ENCODE peak calls at places on chromosomes 5 and 9, in ten cellular contexts. One of them, this sample, is unnamed.

GRCh38 chr9:134322781-134323241 is 3.4 kb upstream of the RXRA start:
- DNase-seq in fibroblast of mammary gland: no peak
- DNase-seq in GM23338: no peak
- DNase-seq in ovary: peak
- DNase-seq in astrocyte of the spinal cord: no peak
- DNase-seq in adrenal gland: peak
- DNase-seq in lower leg skin: no peak
- DNase-seq in sigmoid colon: peak
- DNase-seq in breast epithelium: no peak
- DNase-seq in heart left ventricle: peak
- DNase-seq in this sample: no peak

GRCh38 chr5:19175776-19176570 is 812.0 kb downstream of the CDH18 start:
- DNase-seq in sigmoid colon: no peak
- DNase-seq in ovary: no peak
- DNase-seq in adrenal gland: no peak
- DNase-seq in breast epithelium: no peak
- DNase-seq in heart left ventricle: no peak
- DNase-seq in astrocyte of the spinal cord: no peak
- DNase-seq in lower leg skin: no peak
- DNase-seq in fibroblast of mammary gland: no peak
- DNase-seq in GM23338: no peak
- DNase-seq in this sample: no peak

GRCh38 chr5:154567155-154567554 is 89.1 kb upstream of the HAND1 start:
- DNase-seq in lower leg skin: no peak
- DNase-seq in adrenal gland: no peak
- DNase-seq in ovary: no peak
- DNase-seq in breast epithelium: no peak
- DNase-seq in heart left ventricle: no peak
- DNase-seq in sigmoid colon: no peak
- DNase-seq in fibroblast of mammary gland: no peak
- DNase-seq in GM23338: no peak
- DNase-seq in astrocyte of the spinal cord: no peak
- DNase-seq in this sample: no peak

GRCh38 chr5:84381501-84382362 is 2.9 kb downstream of the EDIL3 start:
- DNase-seq in sigmoid colon: no peak
- DNase-seq in heart left ventricle: no peak
- DNase-seq in ovary: no peak
- DNase-seq in fibroblast of mammary gland: no peak
- DNase-seq in GM23338: no peak
- DNase-seq in lower leg skin: peak
- DNase-seq in breast epithelium: no peak
- DNase-seq in adrenal gland: peak
- DNase-seq in astrocyte of the spinal cord: peak
- DNase-seq in this sample: no peak

GRCh38 chr5:132381614-132382013 is 12.1 kb downstream of the SLC22A5 start:
- DNase-seq in GM23338: no peak
- DNase-seq in lower leg skin: no peak
- DNase-seq in adrenal gland: no peak
- DNase-seq in fibroblast of mammary gland: no peak
- DNase-seq in breast epithelium: no peak
- DNase-seq in ovary: no peak
- DNase-seq in heart left ventricle: no peak
- DNase-seq in astrocyte of the spinal cord: no peak
- DNase-seq in sigmoid colon: no peak
- DNase-seq in this sample: no peak

GRCh38 chr5:153513171-153513570 is 22.7 kb downstream of the GRIA1 start:
- DNase-seq in lower leg skin: no peak
- DNase-seq in astrocyte of the spinal cord: no peak
- DNase-seq in fibroblast of mammary gland: peak
- DNase-seq in sigmoid colon: no peak
- DNase-seq in GM23338: no peak
- DNase-seq in breast epithelium: no peak
- DNase-seq in adrenal gland: no peak
- DNase-seq in ovary: no peak
- DNase-seq in heart left ventricle: no peak
- DNase-seq in this sample: peak

GRCh38 chr5:103808464-103809106 is 246.0 kb upstream of the NUDT12 start:
- DNase-seq in ovary: no peak
- DNase-seq in sigmoid colon: no peak
- DNase-seq in GM23338: peak
- DNase-seq in heart left ventricle: no peak
- DNase-seq in adrenal gland: peak
- DNase-seq in lower leg skin: no peak
- DNase-seq in breast epithelium: no peak
- DNase-seq in fibroblast of mammary gland: peak
- DNase-seq in astrocyte of the spinal cord: peak
- DNase-seq in this sample: peak

GRCh38 chr9:97751510-97751909 is 54.4 kb upstream of the XPA start:
- DNase-seq in lower leg skin: no peak
- DNase-seq in astrocyte of the spinal cord: no peak
- DNase-seq in GM23338: no peak
- DNase-seq in adrenal gland: no peak
- DNase-seq in sigmoid colon: no peak
- DNase-seq in breast epithelium: no peak
- DNase-seq in ovary: no peak
- DNase-seq in fibroblast of mammary gland: no peak
- DNase-seq in heart left ventricle: no peak
- DNase-seq in this sample: no peak

GRCh38 chr5:173396311-173396993 is 68.2 kb upstream of the STC2 start:
- DNase-seq in ovary: no peak
- DNase-seq in adrenal gland: no peak
- DNase-seq in lower leg skin: no peak
- DNase-seq in fibroblast of mammary gland: no peak
- DNase-seq in astrocyte of the spinal cord: no peak
- DNase-seq in sigmoid colon: peak
- DNase-seq in heart left ventricle: no peak
- DNase-seq in breast epithelium: no peak
- DNase-seq in GM23338: peak
- DNase-seq in this sample: peak
- TF ChIP-seq CTCF in ovary: no peak
- TF ChIP-seq CTCF in adrenal gland: no peak
- TF ChIP-seq CTCF in lower leg skin: no peak
- TF ChIP-seq CTCF in fibroblast of mammary gland: no peak
- TF ChIP-seq CTCF in astrocyte of the spinal cord: peak
- TF ChIP-seq CTCF in sigmoid colon: no peak
- TF ChIP-seq CTCF in heart left ventricle: no peak
- TF ChIP-seq CTCF in breast epithelium: no peak
- TF ChIP-seq CTCF in GM23338: peak
- TF ChIP-seq CTCF in this sample: no peak

GRCh38 chr5:149037819-149038218 is 25.0 kb downstream of the SH3TC2 start:
- DNase-seq in astrocyte of the spinal cord: no peak
- DNase-seq in ovary: no peak
- DNase-seq in adrenal gland: no peak
- DNase-seq in heart left ventricle: no peak
- DNase-seq in lower leg skin: no peak
- DNase-seq in fibroblast of mammary gland: no peak
- DNase-seq in sigmoid colon: no peak
- DNase-seq in GM23338: no peak
- DNase-seq in breast epithelium: no peak
- DNase-seq in this sample: no peak
- H3K4me3 ChIP-seq in astrocyte of the spinal cord: no peak
- H3K4me3 ChIP-seq in ovary: no peak
- H3K4me3 ChIP-seq in adrenal gland: no peak
- H3K4me3 ChIP-seq in heart left ventricle: no peak
- H3K4me3 ChIP-seq in lower leg skin: no peak
- H3K4me3 ChIP-seq in fibroblast of mammary gland: no peak
- H3K4me3 ChIP-seq in sigmoid colon: no peak
- H3K4me3 ChIP-seq in GM23338: no peak
- H3K4me3 ChIP-seq in breast epithelium: no peak
- H3K4me3 ChIP-seq in this sample: no peak

GRCh38 chr9:110638381-110638954 is 30.1 kb upstream of the MUSK start:
- DNase-seq in lower leg skin: no peak
- DNase-seq in heart left ventricle: no peak
- DNase-seq in ovary: no peak
- DNase-seq in astrocyte of the spinal cord: peak
- DNase-seq in GM23338: peak
- DNase-seq in sigmoid colon: no peak
- DNase-seq in adrenal gland: no peak
- DNase-seq in fibroblast of mammary gland: peak
- DNase-seq in breast epithelium: no peak
- DNase-seq in this sample: peak
- TF ChIP-seq CTCF in lower leg skin: no peak
- TF ChIP-seq CTCF in heart left ventricle: no peak
- TF ChIP-seq CTCF in ovary: peak
- TF ChIP-seq CTCF in astrocyte of the spinal cord: peak
- TF ChIP-seq CTCF in GM23338: peak
- TF ChIP-seq CTCF in sigmoid colon: no peak
- TF ChIP-seq CTCF in adrenal gland: peak
- TF ChIP-seq CTCF in fibroblast of mammary gland: peak
- TF ChIP-seq CTCF in breast epithelium: peak
- TF ChIP-seq CTCF in this sample: peak

GRCh38 chr5:157166494-157167218 is 592 bp upstream of the GARIN3 start:
- DNase-seq in lower leg skin: no peak
- DNase-seq in adrenal gland: no peak
- DNase-seq in heart left ventricle: no peak
- DNase-seq in fibroblast of mammary gland: no peak
- DNase-seq in astrocyte of the spinal cord: no peak
- DNase-seq in breast epithelium: no peak
- DNase-seq in GM23338: no peak
- DNase-seq in sigmoid colon: no peak
- DNase-seq in ovary: no peak
- DNase-seq in this sample: no peak

GRCh38 chr5:157165668-157166067 is 396 bp downstream of the GARIN3 start:
- DNase-seq in ovary: no peak
- DNase-seq in breast epithelium: no peak
- DNase-seq in astrocyte of the spinal cord: no peak
- DNase-seq in heart left ventricle: no peak
- DNase-seq in GM23338: no peak
- DNase-seq in adrenal gland: no peak
- DNase-seq in fibroblast of mammary gland: no peak
- DNase-seq in sigmoid colon: no peak
- DNase-seq in lower leg skin: no peak
- DNase-seq in this sample: no peak

GRCh38 chr5:157167219-157167621 is 1.2 kb upstream of the GARIN3 start:
- DNase-seq in lower leg skin: no peak
- DNase-seq in GM23338: no peak
- DNase-seq in breast epithelium: no peak
- DNase-seq in adrenal gland: no peak
- DNase-seq in fibroblast of mammary gland: peak
- DNase-seq in sigmoid colon: no peak
- DNase-seq in heart left ventricle: no peak
- DNase-seq in astrocyte of the spinal cord: peak
- DNase-seq in ovary: no peak
- DNase-seq in this sample: no peak

GRCh38 chr5:157165261-157165660 is 803 bp downstream of the GARIN3 start:
- DNase-seq in breast epithelium: no peak
- DNase-seq in adrenal gland: no peak
- DNase-seq in lower leg skin: no peak
- DNase-seq in astrocyte of the spinal cord: no peak
- DNase-seq in heart left ventricle: no peak
- DNase-seq in sigmoid colon: no peak
- DNase-seq in GM23338: no peak
- DNase-seq in ovary: no peak
- DNase-seq in fibroblast of mammary gland: no peak
- DNase-seq in this sample: no peak

GRCh38 chr5:157166164-157166493 is at the start of gene GARIN3:
- DNase-seq in astrocyte of the spinal cord: no peak
- DNase-seq in lower leg skin: no peak
- DNase-seq in GM23338: no peak
- DNase-seq in sigmoid colon: no peak
- DNase-seq in ovary: no peak
- DNase-seq in heart left ventricle: no peak
- DNase-seq in adrenal gland: no peak
- DNase-seq in breast epithelium: no peak
- DNase-seq in fibroblast of mammary gland: no peak
- DNase-seq in this sample: no peak
- H3K4me3 ChIP-seq in astrocyte of the spinal cord: no peak
- H3K4me3 ChIP-seq in lower leg skin: no peak
- H3K4me3 ChIP-seq in GM23338: no peak
- H3K4me3 ChIP-seq in sigmoid colon: no peak
- H3K4me3 ChIP-seq in ovary: no peak
- H3K4me3 ChIP-seq in heart left ventricle: no peak
- H3K4me3 ChIP-seq in adrenal gland: no peak
- H3K4me3 ChIP-seq in breast epithelium: no peak
- H3K4me3 ChIP-seq in fibroblast of mammary gland: no peak
- H3K4me3 ChIP-seq in this sample: no peak

DNA sequence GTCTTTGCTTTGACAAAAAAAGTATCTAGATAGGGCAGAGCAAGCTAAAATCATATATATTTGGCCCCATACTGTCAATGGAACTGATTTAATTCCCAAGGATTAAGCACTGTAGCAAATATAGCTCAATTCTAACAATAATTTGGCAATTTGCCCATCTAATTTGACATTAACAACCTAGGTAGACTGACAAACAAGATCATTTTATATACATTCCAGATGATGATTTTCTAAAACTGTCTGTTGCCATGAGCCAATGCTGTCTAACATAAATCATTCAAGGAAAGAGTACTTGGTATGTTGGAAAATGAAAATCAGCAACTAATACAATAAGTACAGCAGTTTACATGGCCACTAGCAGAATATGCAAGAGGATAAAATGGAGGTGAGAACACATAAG is 32.1 kb downstream of the MCTP1 start:
- DNase-seq in ovary: no peak
- DNase-seq in heart left ventricle: no peak
- DNase-seq in lower leg skin: no peak
- DNase-seq in breast epithelium: no peak
- DNase-seq in adrenal gland: no peak
- DNase-seq in GM23338: no peak
- DNase-seq in sigmoid colon: no peak
- DNase-seq in fibroblast of mammary gland: no peak
- DNase-seq in astrocyte of the spinal cord: no peak
- DNase-seq in this sample: no peak
- TF ChIP-seq CTCF in ovary: no peak
- TF ChIP-seq CTCF in heart left ventricle: no peak
- TF ChIP-seq CTCF in lower leg skin: no peak
- TF ChIP-seq CTCF in breast epithelium: no peak
- TF ChIP-seq CTCF in adrenal gland: no peak
- TF ChIP-seq CTCF in GM23338: no peak
- TF ChIP-seq CTCF in sigmoid colon: no peak
- TF ChIP-seq CTCF in fibroblast of mammary gland: no peak
- TF ChIP-seq CTCF in astrocyte of the spinal cord: no peak
- TF ChIP-seq CTCF in this sample: no peak

This sample was measured in foreskin fibroblast.